ENCODE peak calls at places on chromosomes 6 and 20, in six cellular contexts. B, U, J, M, L and D are unnamed samples.

GRCh38 chr20:47187450-47188195 is 168.9 kb downstream of the ZMYND8 start:
- DNase-seq in B (peak), U (no peak), J (no peak), L (no peak), M (no peak), D (no peak)

GRCh38 chr6:109050012-109050411 is 44.6 kb downstream of the SESN1 start:
- DNase-seq in U (no peak), B (no peak), J (no peak), L (no peak), M (no peak), D (no peak)

GRCh38 chr20:3406481-3407425 is 716 bp downstream of the DNAAF9 start:
- DNase-seq in U (peak), M (no peak), L (peak), J (no peak), B (no peak), D (no peak)

GRCh38 chr20:24799971-24800580 is 149.0 kb upstream of the CST7 start:
- DNase-seq in B (no peak), M (no peak), U (no peak), J (no peak), L (no peak), D (no peak)

GRCh38 chr6:11172501-11173337 is 59.7 kb downstream of the NEDD9 start:
- DNase-seq in M (peak), L (peak), J (no peak), B (peak), U (peak), D (no peak)

GRCh38 chr6:54813901-54814300 is 32.7 kb upstream of the FAM83B start:
- DNase-seq in B (no peak), U (no peak), M (no peak), L (no peak), J (no peak), D (no peak)

GRCh38 chr6:125865015-125865414 is 74.3 kb downstream of the NCOA7 start:
- DNase-seq in U (no peak), M (no peak), J (no peak), B (no peak), L (no peak), D (no peak)

GRCh38 chr6:30782425-30783014 is 38.2 kb upstream of the IER3 start:
- DNase-seq in J (no peak), L (peak), U (no peak), M (peak), B (no peak), D (no peak)

GRCh38 chr6:38192011-38192410 is 372.5 kb downstream of the ZFAND3 start:
- DNase-seq in J (no peak), M (no peak), L (no peak), B (no peak), U (no peak), D (no peak)

GRCh38 chr20:44357555-44358130 is 2.1 kb downstream of the HNF4A start:
- DNase-seq in L (no peak), U (peak), B (no peak), M (no peak), J (no peak), D (no peak)

GRCh38 chr6:158663465-158664167 is 13.8 kb downstream of the SYTL3 start:
- DNase-seq in M (no peak), L (no peak), B (no peak), U (no peak), J (no peak), D (no peak)

GRCh38 chr6:163355471-163355991 is 59.0 kb upstream of the QKI start:
- DNase-seq in J (no peak), L (peak), B (no peak), M (peak), U (peak), D (no peak)

GRCh38 chr20:43994486-43995100 is 79.9 kb downstream of the TOX2 start:
- DNase-seq in B (no peak), M (peak), L (peak), J (no peak), U (no peak), D (no peak)

GRCh38 chr6:43297644-43298564 is at the start of gene SLC22A7:
- DNase-seq in L (peak), M (no peak), J (no peak), B (no peak), U (peak), D (no peak)

GRCh38 chr6:129713806-129714338 is 3.9 kb upstream of the ARHGAP18 start:
- DNase-seq in B (no peak), U (no peak), J (no peak), L (no peak), M (no peak), D (no peak)

GRCh38 chr20:63058696-63059335 is 52.1 kb upstream of the BHLHE23 start:
- DNase-seq in B (no peak), J (no peak), U (no peak), M (no peak), L (no peak), D (no peak)

GRCh38 chr20:62739581-62740285 is 31.1 kb downstream of the NTSR1 start:
- DNase-seq in J (no peak), U (no peak), L (peak), M (no peak), B (no peak), D (no peak)

GRCh38 chr6:53761036-53761435 is 33.8 kb upstream of the LRRC1 start:
- DNase-seq in U (no peak), L (peak), M (no peak), J (no peak), B (no peak), D (no peak)

GRCh38 chr20:51377132-51377531 is 165.4 kb downstream of the NFATC2 start:
- DNase-seq in B (no peak), L (no peak), J (no peak), M (no peak), U (no peak), D (no peak)

DNA sequence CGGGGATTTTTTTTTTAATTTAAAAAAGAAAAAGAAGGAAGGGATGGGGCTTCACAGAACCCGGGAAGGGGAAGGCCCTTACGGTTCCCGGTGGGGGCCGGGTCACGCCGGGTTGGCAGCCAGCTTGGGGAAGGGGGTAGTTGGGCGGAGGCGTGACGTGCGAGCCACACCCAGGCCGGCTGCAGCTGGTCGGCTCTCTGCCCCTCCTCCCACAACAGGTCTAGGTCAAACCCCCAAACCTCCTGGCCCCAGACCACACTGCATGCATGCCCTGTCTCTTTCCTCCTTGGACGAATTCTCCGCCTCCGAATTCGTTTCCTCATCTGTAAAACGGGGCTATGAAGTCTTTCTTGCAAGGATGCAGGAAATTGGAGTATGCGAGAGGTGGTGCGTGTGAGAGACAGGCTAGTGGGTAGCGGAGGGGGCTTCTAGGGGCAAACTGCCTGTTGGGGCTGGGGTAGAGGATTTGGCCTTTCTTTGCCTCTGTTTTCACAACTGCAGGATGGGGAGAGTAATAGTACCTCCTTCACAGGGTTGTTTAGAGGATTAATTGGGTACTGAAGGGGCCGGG is 835 bp downstream of the HCK start:
- DNase-seq in J (no peak), B (no peak), M (no peak), U (peak), L (no peak), D (no peak)
- H3K4me3 ChIP-seq in J (no peak), B (no peak), M (no peak), U (no peak), L (no peak), D (no peak)

GRCh38 chr6:136012948-136013347 is 161.4 kb downstream of the PDE7B start:
- DNase-seq in U (no peak), B (no peak), M (no peak), L (peak), J (no peak), D (no peak)
- H3K4me3 ChIP-seq in U (no peak), B (no peak), M (no peak), L (peak), J (no peak), D (no peak)

DNA sequence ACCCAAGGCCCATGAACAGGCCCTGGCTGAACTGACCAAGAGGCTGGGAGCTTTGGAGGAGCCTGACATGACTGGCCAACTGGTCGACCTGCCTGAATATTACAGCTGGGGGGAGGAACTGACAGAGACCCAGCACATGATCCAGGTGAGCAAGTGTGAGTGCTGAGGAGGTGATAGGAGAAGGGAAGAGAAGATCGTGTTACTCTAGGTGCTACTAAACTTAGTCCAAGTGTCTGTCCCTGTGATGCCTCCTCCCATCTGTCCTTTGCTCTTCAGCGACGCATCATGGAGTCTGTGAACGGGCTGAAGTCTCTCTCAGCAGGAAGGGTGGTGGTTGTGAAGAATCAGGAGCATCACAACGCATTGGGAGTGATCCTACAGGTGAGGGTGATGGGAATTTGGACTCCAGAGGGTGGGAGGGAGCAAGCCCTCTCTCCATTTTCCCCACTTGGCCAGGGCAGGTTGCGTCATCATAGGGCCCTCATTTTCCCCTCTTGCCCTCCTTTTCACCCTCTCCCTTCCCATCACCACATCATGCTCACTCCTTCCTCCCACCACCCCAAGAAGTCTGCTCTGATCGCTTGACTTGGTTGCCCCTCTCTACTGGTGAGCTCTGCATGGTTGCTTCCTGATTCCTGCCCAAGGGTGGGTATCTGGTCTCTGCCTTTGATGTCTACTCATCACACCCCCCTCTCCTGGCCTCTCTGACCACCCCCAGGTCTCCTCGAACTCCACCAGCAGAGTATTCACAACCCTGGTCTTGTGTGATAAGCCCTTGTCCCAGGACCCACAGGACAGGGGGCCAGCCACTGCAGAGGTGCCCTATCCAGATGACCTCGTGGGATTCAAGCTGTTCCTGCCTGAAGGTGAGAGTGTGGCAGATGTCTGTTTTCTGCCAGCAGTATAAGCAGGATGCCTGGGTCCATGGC is 4.7 kb downstream of the DXO start:
- DNase-seq in M (no peak), J (no peak), U (no peak), B (no peak), L (no peak), D (no peak)
- H3K4me3 ChIP-seq in M (no peak), J (no peak), U (no peak), B (no peak), L (no peak), D (no peak)

GRCh38 chr6:155782739-155783459 is 327.3 kb upstream of the NOX3 start:
- DNase-seq in B (no peak), J (peak), M (no peak), U (no peak), L (peak), D (no peak)
- H3K4me3 ChIP-seq in B (no peak), J (no peak), M (no peak), U (no peak), L (peak), D (no peak)

GRCh38 chr6:51542466-51542865 is 544.9 kb downstream of the PKHD1 start:
- DNase-seq in M (no peak), B (no peak), L (peak), U (no peak), J (no peak), D (no peak)

GRCh38 chr6:51536728-51537127 is 550.7 kb downstream of the PKHD1 start:
- DNase-seq in M (no peak), B (no peak), J (no peak), U (no peak), L (no peak), D (no peak)

DNA sequence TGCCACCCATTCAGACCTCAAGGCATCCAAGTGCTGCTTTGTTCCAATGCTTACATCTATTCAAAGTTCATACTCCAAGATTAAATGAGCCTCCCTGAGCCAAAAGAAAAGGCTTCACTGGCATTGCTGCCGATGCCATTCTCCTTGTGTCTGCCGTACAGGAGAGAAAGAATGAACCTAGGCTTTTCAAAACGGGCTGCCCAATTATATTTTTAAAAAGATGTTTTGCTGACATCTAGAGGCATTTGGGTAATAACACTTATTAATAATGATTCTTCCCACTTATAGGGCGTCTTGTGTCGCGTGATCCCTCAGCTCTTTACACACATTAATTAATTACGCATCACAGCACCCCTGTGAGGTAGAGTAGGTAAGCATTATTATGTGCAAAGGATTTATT is 545.6 kb downstream of the PKHD1 start:
- DNase-seq in U (no peak), J (no peak), B (no peak), M (no peak), L (peak), D (no peak)
- H3K4me3 ChIP-seq in U (no peak), J (no peak), B (no peak), M (no peak), L (no peak), D (no peak)

DNA sequence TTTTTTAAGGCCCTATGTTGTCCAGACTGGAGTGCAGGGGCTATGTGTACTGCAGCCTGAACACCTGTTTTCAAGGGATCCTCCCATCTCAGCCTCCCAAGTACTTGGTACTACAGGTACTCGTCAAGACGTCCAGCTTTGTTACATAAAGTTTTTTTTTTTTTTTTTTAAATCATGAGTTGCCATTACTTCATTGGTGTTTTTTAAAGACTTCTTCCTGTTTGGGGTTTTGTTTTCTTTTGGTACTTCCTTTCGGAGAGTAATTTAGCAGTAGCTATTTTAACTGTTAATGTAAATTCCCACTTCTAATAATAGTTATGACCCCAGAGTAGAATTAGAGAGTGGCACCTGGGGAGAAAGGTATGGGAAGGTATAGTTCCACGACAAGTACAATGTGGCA is 10.5 kb downstream of the ZNFX1 start:
- DNase-seq in B (no peak), L (no peak), U (no peak), M (no peak), J (no peak), D (no peak)
- H3K4me3 ChIP-seq in B (no peak), L (no peak), U (no peak), M (no peak), J (no peak), D (no peak)